ENCODE peak calls at places on chromosomes 12 and 14, in six cellular contexts. X is DMS153, I is astrocyte of the spinal cord, K is kidney glomerular epithelial cell, V is amygdala, C is ecto neural progenitor cell. D is an unnamed sample.

GRCh38 chr12:70618371-70618770 is 18.9 kb downstream of the PTPRB start:
- DNase-seq in C (no peak), I (no peak), K (no peak), V (no peak), X (no peak), D (no peak)

GRCh38 chr12:16513231-16513630 is 92.7 kb downstream of the LMO3 start:
- DNase-seq in V (no peak), X (no peak), K (no peak), I (no peak), C (no peak), D (no peak)

GRCh38 chr12:53048033-53048779 is 1.7 kb upstream of the TNS2 start:
- DNase-seq in V (peak), I (no peak), K (no peak), X (no peak), C (no peak), D (peak)

GRCh38 chr14:85934123-85934885 is 404.4 kb downstream of the FLRT2 start:
- DNase-seq in X (peak), K (no peak), C (no peak), V (no peak), I (peak), D (peak)

GRCh38 chr14:100629098-100629497 is 41.9 kb upstream of the BEGAIN start:
- DNase-seq in I (no peak), X (no peak), K (no peak), C (no peak), V (no peak), D (no peak)

GRCh38 chr14:99772371-99773283 is 20.6 kb upstream of the EML1 start:
- DNase-seq in C (no peak), I (no peak), X (no peak), K (no peak), V (no peak), D (no peak)

GRCh38 chr14:39432619-39433451 is 602 bp upstream of the FBXO33 start:
- DNase-seq in X (peak), V (peak), C (peak), I (peak), K (peak), D (peak)

GRCh38 chr12:7787574-7788315 is 1.5 kb upstream of the NANOG start:
- DNase-seq in K (no peak), C (no peak), X (no peak), V (no peak), I (no peak), D (no peak)

GRCh38 chr14:46580941-46581671 is 70.5 kb downstream of the RPL10L start:
- DNase-seq in I (peak), K (peak), V (no peak), X (no peak), C (no peak), D (peak)

GRCh38 chr14:44896275-44897040 is 65.3 kb downstream of the KLHL28 start:
- DNase-seq in C (no peak), X (no peak), V (no peak), K (no peak), I (no peak), D (peak)

GRCh38 chr12:105382771-105383632 is 52.5 kb downstream of the C12orf75 start:
- DNase-seq in V (no peak), X (peak), I (peak), C (no peak), K (peak), D (peak)